ENCODE peak calls at places on chromosomes 7 and 10, in four cellular contexts. H is IMR-90, K is K562, Y is prostate gland. P is an unnamed sample.

GRCh38 chr10:42958142-42958868 is 118.6 kb upstream of the RET start:
- DNase-seq in H (no peak), K (no peak), Y (peak; percentile 24), P (no peak)

GRCh38 chr10:44911081-44911540 is at the start of gene TMEM72:
- DNase-seq in H (no peak), K (peak; percentile 55), Y (no peak), P (no peak)

GRCh38 chr7:90222390-90222789 is 10.8 kb downstream of the STEAP2 start:
- DNase-seq in H (no peak), K (no peak), Y (no peak), P (no peak)

GRCh38 chr7:93890041-93890463 is 501 bp downstream of the TFPI2 start:
- DNase-seq in H (peak; percentile 63), K (no peak), Y (peak; percentile 6), P (peak; percentile 47)

GRCh38 chr7:78535655-78536054 is 737.1 kb downstream of the PHTF2 start:
- DNase-seq in H (no peak), K (peak; percentile 10), Y (no peak), P (no peak)

GRCh38 chr10:33279791-33280190 is 54.7 kb downstream of the NRP1 start:
- DNase-seq in H (peak; percentile 40), K (no peak), Y (no peak), P (no peak)

GRCh38 chr7:69276011-69276729 is 322.1 kb upstream of the AUTS2 start:
- DNase-seq in H (no peak), K (no peak), Y (no peak), P (no peak)

GRCh38 chr7:63925262-63925625 is 73.4 kb upstream of the ZNF722 start:
- DNase-seq in H (no peak), K (peak; percentile 3), Y (no peak), P (no peak)

GRCh38 chr7:99618726-99619125 is 2.0 kb downstream of the ZSCAN25 start:
- DNase-seq in H (peak; percentile 75), K (no peak), Y (no peak), P (peak; percentile 96)

GRCh38 chr7:140214075-140214684 is 37.4 kb upstream of the KDM7A start:
- DNase-seq in H (peak; percentile 7), K (no peak), Y (no peak), P (peak; percentile 63)

GRCh38 chr7:103706805-103707204 is 260.8 kb upstream of the SLC26A5 start:
- DNase-seq in H (no peak), K (no peak), Y (no peak), P (no peak)

GRCh38 chr7:97844036-97844435 is 28.2 kb downstream of the ASNS start:
- DNase-seq in H (peak; percentile 4), K (no peak), Y (no peak), P (no peak)

GRCh38 chr7:111082351-111082750 is 8.6 kb upstream of the LRRN3 start:
- DNase-seq in H (peak; percentile 53), K (no peak), Y (no peak), P (no peak)

GRCh38 chr10:110349826-110350225 is 45.1 kb upstream of the SMNDC1 start:
- DNase-seq in H (no peak), K (no peak), Y (no peak), P (no peak)

GRCh38 chr7:91239171-91239604 is 25.0 kb upstream of the FZD1 start:
- DNase-seq in H (peak; percentile 84), K (no peak), Y (no peak), P (peak; percentile 58)

GRCh38 chr10:117503170-117503885 is 39.2 kb upstream of the EMX2 start:
- DNase-seq in H (no peak), K (no peak), Y (no peak), P (no peak)

GRCh38 chr10:74586088-74586585 is 240.3 kb upstream of the KAT6B start:
- DNase-seq in H (peak; percentile 23), K (peak; percentile 12), Y (peak; percentile 20), P (no peak)

GRCh38 chr7:192035-192649 is at the start of gene FAM20C:
- DNase-seq in H (peak; percentile 79), K (peak; percentile 23), Y (peak; percentile 82), P (no peak)

DNA sequence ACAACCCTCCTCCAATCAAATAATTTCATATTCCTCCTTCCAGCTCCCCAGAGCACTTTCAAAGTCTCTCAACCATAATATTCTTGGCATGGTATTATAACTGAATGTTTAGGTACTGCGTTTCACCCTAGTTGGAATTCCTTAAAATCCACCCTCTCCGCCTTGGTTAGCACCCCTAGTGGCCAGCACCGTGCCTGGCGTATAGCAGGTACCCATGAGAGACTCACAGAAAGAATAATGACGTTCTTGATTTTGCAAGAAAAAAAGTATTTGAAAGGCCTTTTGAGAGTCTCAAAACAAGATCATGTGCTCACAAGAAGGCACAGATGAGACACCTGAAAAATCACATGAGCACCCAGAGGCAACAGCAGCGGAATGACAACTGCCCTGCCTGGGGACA is 50.8 kb downstream of the GLI3 start:
- DNase-seq in H (no peak), K (peak; percentile 14), Y (no peak), P (no peak)
- TF ChIP-seq CTCF in H (peak; percentile 21), K (peak; percentile 69), Y (no peak), P (peak; percentile 58)

DNA sequence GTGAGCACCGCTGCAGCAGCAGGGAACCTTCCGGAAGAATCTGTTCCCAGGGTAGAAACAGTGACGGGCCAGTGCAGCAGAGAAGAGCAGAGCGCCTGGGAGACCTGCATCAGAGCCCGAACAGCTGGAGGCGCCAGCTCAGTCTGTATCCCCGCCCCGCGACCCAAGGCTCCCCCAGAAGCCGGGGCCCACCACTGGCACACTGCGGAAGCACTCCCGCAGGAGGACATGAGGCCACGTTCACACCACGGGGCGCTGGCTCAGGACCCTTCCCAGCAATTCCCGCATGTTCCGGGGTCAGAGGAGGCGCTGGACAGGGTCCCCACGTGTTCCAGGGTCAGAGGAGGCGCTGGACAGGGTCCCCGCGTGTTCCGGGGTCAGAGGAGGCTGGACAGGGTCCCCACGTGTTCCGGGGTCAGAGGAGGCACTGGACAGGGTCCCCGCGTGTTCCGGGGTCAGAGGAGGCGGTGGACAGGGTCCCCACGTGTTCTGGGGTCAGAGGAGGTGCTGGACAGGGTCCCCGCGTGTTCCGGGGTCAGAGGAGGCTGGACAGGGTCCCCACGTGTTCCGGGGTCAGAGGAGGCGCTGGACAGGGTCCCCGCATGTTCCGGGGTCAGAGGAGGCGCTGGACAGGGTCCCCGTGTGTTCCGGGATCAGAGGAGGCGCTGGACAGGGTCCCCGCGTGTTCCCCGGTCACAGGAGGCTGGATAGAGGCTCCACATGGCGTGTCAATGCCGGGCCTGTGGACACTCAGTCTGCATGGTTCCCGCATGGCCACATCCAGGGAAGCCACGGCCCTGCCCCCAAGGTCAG is 117.6 kb downstream of the MAD1L1 start:
- DNase-seq in H (no peak), K (no peak), Y (no peak), P (no peak)
- H3K4me1 ChIP-seq in H (peaks cover 32% of the 10 kb centered on the region), K (peaks cover 57% of the 10 kb centered on the region), Y (peaks cover 5% of the 10 kb centered on the region), P (peaks cover 9% of the 10 kb centered on the region)

GRCh38 chr10:1631282-1631681 is 106.0 kb downstream of the ADARB2 start:
- DNase-seq in H (no peak), K (no peak), Y (no peak), P (no peak)

GRCh38 chr10:1627945-1628344 is 109.4 kb downstream of the ADARB2 start:
- DNase-seq in H (no peak), K (no peak), Y (no peak), P (no peak)

GRCh38 chr10:1628757-1629156 is 108.6 kb downstream of the ADARB2 start:
- DNase-seq in H (no peak), K (no peak), Y (no peak), P (no peak)

GRCh38 chr10:1626835-1627234 is 110.5 kb downstream of the ADARB2 start:
- DNase-seq in H (no peak), K (no peak), Y (no peak), P (no peak)

GRCh38 chr10:1629326-1630036 is 107.8 kb downstream of the ADARB2 start:
- DNase-seq in H (no peak), K (no peak), Y (no peak), P (no peak)
- TF ChIP-seq CTCF in H (no peak), K (no peak), Y (no peak), P (no peak)

GRCh38 chr10:71774916-71775702 is 1.8 kb upstream of the VSIR start:
- DNase-seq in H (no peak), K (no peak), Y (no peak), P (no peak)
- H3K4me1 ChIP-seq in H (peaks cover 25% of the 10 kb centered on the region), K (peaks cover 28% of the 10 kb centered on the region), Y (no peaks in the 10 kb centered on the region), P (peaks cover 6% of the 10 kb centered on the region)

DNA sequence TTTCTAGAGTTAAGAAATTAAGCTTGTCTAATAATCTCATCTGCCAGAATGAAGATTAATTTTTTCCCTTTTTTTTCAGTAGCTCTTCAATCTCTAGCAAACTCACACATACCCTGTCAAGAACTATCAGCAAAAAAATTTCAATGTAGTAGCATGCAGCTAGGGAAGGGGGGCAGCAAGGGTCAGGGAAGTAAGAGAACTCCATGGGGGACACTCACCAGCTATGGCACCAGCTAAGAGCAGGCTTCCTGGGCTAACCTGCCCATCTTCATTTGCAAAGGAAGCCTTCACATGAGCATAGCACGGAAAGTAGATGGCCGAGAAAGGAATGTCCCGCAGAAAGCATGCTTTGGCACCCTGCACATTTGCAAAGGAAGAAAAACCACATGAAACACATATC is 190.4 kb downstream of the SLC25A13 start:
- DNase-seq in H (no peak), K (peak; percentile 11), Y (no peak), P (no peak)
- TF ChIP-seq CTCF in H (no peak), K (no peak), Y (no peak), P (no peak)

P was measured in foreskin keratinocyte.